ENCODE peak calls at places on chromosomes 11 and 22, in seven cellular contexts. K is lower lobe of right lung, P is GM23338, T is neural crest cell, G is upper lobe of right lung, I is HFFc6, S is endodermal cell. R is an unnamed sample.
A peak's percentile ranks its signal among the peaks of the same experiment; 100 is the strongest.

GRCh38 chr11:35134403-35135126 is 4.4 kb upstream of the CD44 start:
- DNase-seq in K (no peak), P (no peak), T (no peak), G (no peak), I (peak; percentile 41), S (no peak), R (no peak)

GRCh38 chr11:93727985-93728791 is 13.1 kb downstream of the TAF1D start:
- DNase-seq in K (no peak), P (no peak), T (no peak), G (no peak), I (no peak), S (no peak), R (no peak)

GRCh38 chr11:124605719-124606118 is 5.5 kb upstream of the PANX3 start:
- DNase-seq in K (no peak), P (no peak), T (no peak), G (no peak), I (no peak), S (no peak), R (no peak)

GRCh38 chr22:23070418-23071162 is at the start of gene GNAZ:
- DNase-seq in K (peak; percentile 52), P (peak; percentile 62), T (peak; percentile 36), G (peak; percentile 64), I (no peak), S (peak; percentile 82), R (no peak)

GRCh38 chr22:46602025-46602424 is 18.2 kb upstream of the GRAMD4 start:
- DNase-seq in K (peak; percentile 72), P (no peak), T (no peak), G (no peak), I (no peak), S (no peak), R (no peak)

GRCh38 chr11:48036011-48036410 is 55.7 kb downstream of the PTPRJ start:
- DNase-seq in K (no peak), P (peak; percentile 62), T (no peak), G (no peak), I (no peak), S (peak; percentile 72), R (no peak)

GRCh38 chr11:122441702-122442092 is 213.8 kb upstream of the UBASH3B start:
- DNase-seq in K (no peak), P (peak; percentile 36), T (no peak), G (no peak), I (no peak), S (no peak), R (no peak)

GRCh38 chr11:60866911-60867870 is at the start of gene ZP1:
- DNase-seq in K (peak; percentile 34), P (no peak), T (no peak), G (peak; percentile 48), I (no peak), S (no peak), R (no peak)

GRCh38 chr22:49404020-49404419 is 423.7 kb downstream of the BRD1 start:
- DNase-seq in K (peak; percentile 34), P (no peak), T (no peak), G (no peak), I (no peak), S (peak; percentile 38), R (peak; percentile 40)

GRCh38 chr22:21660904-21661303 is 4.9 kb upstream of the PPIL2 start:
- DNase-seq in K (no peak), P (no peak), T (no peak), G (no peak), I (no peak), S (no peak), R (no peak)

DNA sequence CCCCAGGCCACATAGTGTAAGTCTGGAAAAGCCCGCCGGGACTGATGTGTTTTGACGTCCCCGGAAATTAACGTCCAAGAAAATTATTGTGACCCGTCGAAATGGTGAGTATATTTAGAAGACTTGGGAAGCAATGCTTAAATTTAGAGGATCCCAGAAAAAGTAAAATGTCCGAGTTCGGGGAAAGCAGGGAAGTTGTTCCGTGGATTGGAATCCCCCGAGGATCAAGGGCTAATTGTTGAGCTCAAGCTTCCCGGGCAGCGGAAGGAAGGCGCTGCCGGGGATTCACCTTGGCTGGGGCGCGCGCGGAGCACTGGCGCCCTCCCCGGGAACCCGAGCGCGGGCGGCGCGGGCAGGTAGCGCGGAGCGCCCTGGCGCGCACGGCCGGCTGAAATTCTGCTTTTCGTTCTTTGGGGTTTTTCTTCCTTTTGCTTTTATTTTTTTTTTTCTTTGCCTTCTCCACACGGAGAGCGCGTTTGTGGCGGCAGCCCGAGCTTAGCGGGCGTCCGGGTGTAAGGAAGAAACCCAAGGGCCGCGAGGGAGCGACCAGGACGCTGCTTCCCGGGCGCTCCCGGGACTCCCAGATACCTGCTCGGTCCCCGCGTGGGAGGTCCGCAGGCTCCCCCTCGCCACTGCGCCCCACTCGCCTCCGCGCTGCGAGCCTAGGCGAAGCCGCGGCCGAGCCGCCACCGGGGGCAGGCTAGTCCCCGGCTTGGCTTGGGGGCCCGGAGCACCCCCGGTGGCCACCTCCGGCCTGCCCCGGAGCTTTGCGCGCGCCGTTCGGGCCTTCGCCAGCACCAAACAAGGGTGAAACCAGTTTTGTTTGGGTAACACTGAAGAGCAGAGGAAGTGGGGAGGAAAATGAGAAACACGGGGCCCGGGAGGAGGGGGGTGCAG is 4.7 kb upstream of the IGF2 start:
- DNase-seq in K (no peak), P (peak; percentile 35), T (no peak), G (no peak), I (no peak), S (peak; percentile 64), R (no peak)
- TF ChIP-seq CTCF in K (no peak), P (peak; percentile 22), T (peak; percentile 31), G (no peak), I (peak; percentile 31), S (peak; percentile 52), R (peak; percentile 30)

GRCh38 chr11:128469220-128469619 is 118.1 kb downstream of the ETS1 start:
- DNase-seq in K (no peak), P (no peak), T (no peak), G (no peak), I (no peak), S (no peak), R (no peak)
- TF ChIP-seq CTCF in K (no peak), P (no peak), T (no peak), G (no peak), I (no peak), S (no peak), R (no peak)

GRCh38 chr11:64088159-64089026 is 52.7 kb downstream of the FLRT1 start:
- DNase-seq in K (no peak), P (peak; percentile 86), T (no peak), G (no peak), I (no peak), S (peak; percentile 89), R (no peak)
- TF ChIP-seq CTCF in K (peak; percentile 35), P (peak; percentile 84), T (peak; percentile 48), G (peak; percentile 36), I (peak; percentile 62), S (peak; percentile 84), R (peak; percentile 54)

GRCh38 chr11:17351171-17351509 is 460 bp upstream of the NCR3LG1 start:
- DNase-seq in K (no peak), P (no peak), T (no peak), G (no peak), I (no peak), S (no peak), R (no peak)
- TF ChIP-seq CTCF in K (peak; percentile 13), P (no peak), T (peak; percentile 47), G (no peak), I (peak; percentile 55), S (peak; percentile 60), R (peak; percentile 63)

GRCh38 chr11:102807921-102808320 is 10.0 kb upstream of the MMP1 start:
- DNase-seq in K (peak; percentile 50), P (peak; percentile 95), T (peak; percentile 12), G (peak; percentile 65), I (no peak), S (peak; percentile 93), R (no peak)
- TF ChIP-seq CTCF in K (no peak), P (peak; percentile 79), T (peak; percentile 51), G (no peak), I (peak; percentile 53), S (peak; percentile 78), R (peak; percentile 59)

GRCh38 chr22:50627452-50627913 is 469 bp downstream of the ARSA start:
- DNase-seq in K (no peak), P (peak; percentile 63), T (peak; percentile 41), G (no peak), I (no peak), S (peak; percentile 76), R (no peak)

GRCh38 chr22:50626856-50627451 is 998 bp downstream of the ARSA start:
- DNase-seq in K (no peak), P (no peak), T (no peak), G (peak; percentile 68), I (no peak), S (peak; percentile 43), R (peak; percentile 69)

GRCh38 chr22:50628543-50629134 is 687 bp upstream of the ARSA start:
- DNase-seq in K (no peak), P (no peak), T (no peak), G (peak; percentile 62), I (no peak), S (peak; percentile 40), R (no peak)

GRCh38 chr22:50626314-50626855 is 1.6 kb downstream of the ARSA start:
- DNase-seq in K (no peak), P (no peak), T (no peak), G (peak; percentile 63), I (no peak), S (no peak), R (no peak)

DNA sequence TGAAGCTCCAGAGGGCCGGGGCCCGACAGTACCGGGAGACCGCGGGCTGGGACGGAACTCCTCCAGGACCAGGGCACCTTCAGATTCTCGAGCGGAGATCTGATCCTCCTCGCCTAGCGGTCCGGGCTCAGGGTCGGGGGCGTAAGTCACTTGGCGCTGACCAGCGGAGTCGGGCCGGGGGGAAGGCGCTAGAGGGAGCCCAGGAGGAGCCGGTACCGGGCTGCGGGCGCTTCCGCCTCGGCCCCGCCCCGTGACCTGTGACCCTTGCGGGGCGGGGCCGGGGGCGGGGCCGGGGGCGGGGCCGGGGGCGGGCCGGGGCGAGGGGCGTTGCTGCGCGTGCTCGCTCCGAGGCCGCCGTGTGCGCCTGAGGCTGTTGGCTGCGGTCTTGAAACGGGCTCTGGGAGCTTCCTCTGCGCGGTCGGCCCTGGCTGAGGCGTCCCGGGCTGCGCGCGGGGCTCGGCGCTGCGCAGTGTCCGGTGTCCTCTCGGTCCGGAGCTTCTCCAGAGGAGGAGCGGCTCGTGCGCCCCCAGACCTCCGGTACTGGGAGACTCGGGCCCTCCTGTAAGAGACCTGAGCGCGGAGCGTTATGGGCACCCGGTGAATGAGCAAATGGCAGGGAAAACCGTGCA is at the start of gene ARSA:
- DNase-seq in K (peak; percentile 92), P (peak; percentile 88), T (peak; percentile 60), G (peak; percentile 92), I (peak; percentile 81), S (peak; percentile 93), R (peak; percentile 79)
- TF ChIP-seq CTCF in K (peak; percentile 37), P (peak; percentile 58), T (peak; percentile 38), G (peak; percentile 31), I (peak; percentile 51), S (peak; percentile 60), R (peak; percentile 39)

R was measured in type B pancreatic cell.